ENCODE peak calls at places on chromosomes 6 and 20, in ten cellular contexts. H is transverse colon, X is H1, F is IMR-90, K is body of pancreas, I is ovary, J is heart left ventricle, S is brain microvascular endothelial cell, O is prostate gland, G is uterus. W is an unnamed sample. For H3K27me3, the result is how much of the 10 kb centered on the place peaks cover.

GRCh38 chr6:20539387-20539786 is 5.1 kb downstream of the CDKAL1 start:
- DNase-seq in S (no peak), J (no peak), X (no peak), F (no peak), K (no peak), G (no peak), I (no peak), H (no peak), O (no peak), W (no peak)

GRCh38 chr6:15062311-15063252 is 183.3 kb upstream of the JARID2 start:
- DNase-seq in H (no peak), F (peak), K (no peak), O (no peak), J (no peak), I (no peak), S (peak), G (no peak), X (no peak), W (no peak)

GRCh38 chr20:35732644-35732982 is 9.4 kb downstream of the RBM39 start:
- DNase-seq in G (no peak), F (no peak), H (no peak), X (no peak), S (no peak), J (no peak), I (no peak), O (no peak), K (no peak), W (no peak)

GRCh38 chr6:138297761-138298298 is 79.5 kb upstream of the PBOV1 start:
- DNase-seq in F (no peak), G (no peak), K (no peak), S (no peak), J (no peak), X (no peak), H (no peak), I (no peak), O (no peak), W (no peak)

GRCh38 chr6:14863896-14864850 is 381.7 kb upstream of the JARID2 start:
- DNase-seq in S (no peak), X (no peak), J (no peak), F (no peak), I (no peak), K (no peak), O (no peak), G (no peak), H (no peak), W (no peak)

GRCh38 chr20:47280668-47281067 is 75.8 kb downstream of the ZMYND8 start:
- DNase-seq in O (no peak), I (no peak), J (no peak), X (no peak), K (no peak), G (no peak), F (no peak), H (no peak), S (no peak), W (no peak)

GRCh38 chr6:12266571-12266970 is 23.6 kb upstream of the EDN1 start:
- DNase-seq in O (no peak), S (peak), F (peak), J (no peak), G (no peak), H (no peak), K (no peak), X (no peak), I (no peak), W (no peak)

GRCh38 chr6:126955621-126956020 is 162.8 kb upstream of the RSPO3 start:
- DNase-seq in K (no peak), F (no peak), S (no peak), J (no peak), X (no peak), H (no peak), G (no peak), O (no peak), I (no peak), W (no peak)

GRCh38 chr6:105600342-105601293 is 197.7 kb upstream of the PREP start:
- DNase-seq in K (no peak), F (peak), H (no peak), X (no peak), O (no peak), I (no peak), G (no peak), S (peak), J (no peak), W (no peak)

GRCh38 chr20:10505320-10506226 is 70.5 kb downstream of the SLX4IP start:
- DNase-seq in J (no peak), G (peak), K (no peak), H (peak), O (peak), S (no peak), I (no peak), X (no peak), F (peak), W (no peak)

GRCh38 chr6:138103876-138104275 is 3.3 kb downstream of the PERP start:
- DNase-seq in G (no peak), I (no peak), O (no peak), H (no peak), K (no peak), S (no peak), J (no peak), F (no peak), X (no peak), W (no peak)

GRCh38 chr6:170283212-170284081 is 7.4 kb downstream of the DLL1 start:
- DNase-seq in X (no peak), I (no peak), J (no peak), O (no peak), K (no peak), G (no peak), F (no peak), S (no peak), H (no peak), W (no peak)

GRCh38 chr20:25065625-25066338 is 7.8 kb upstream of the ACSS1 start:
- DNase-seq in O (peak), K (peak), J (no peak), X (no peak), F (peak), I (peak), G (peak), S (peak), H (peak), W (peak)

GRCh38 chr6:135581211-135581610 is 83.7 kb upstream of the AHI1 start:
- DNase-seq in O (no peak), J (no peak), X (no peak), K (no peak), G (no peak), S (no peak), F (no peak), I (no peak), H (no peak), W (no peak)

GRCh38 chr6:13881621-13882165 is 43.1 kb upstream of the RNF182 start:
- DNase-seq in S (no peak), X (no peak), K (no peak), I (no peak), G (no peak), O (no peak), J (no peak), H (no peak), F (no peak), W (no peak)

GRCh38 chr6:105515054-105515453 is 112.2 kb upstream of the PREP start:
- DNase-seq in X (no peak), K (no peak), G (no peak), F (no peak), I (no peak), H (no peak), S (no peak), O (no peak), J (no peak), W (no peak)

GRCh38 chr6:134035823-134036296 is 16.6 kb downstream of the SLC2A12 start:
- DNase-seq in K (peak), I (no peak), H (peak), J (no peak), O (peak), S (peak), F (peak), X (no peak), G (no peak), W (peak)

GRCh38 chr6:30601436-30601814 is 15.6 kb downstream of the PPP1R10 start:
- DNase-seq in I (no peak), J (no peak), O (no peak), G (no peak), X (no peak), K (no peak), F (no peak), S (no peak), H (no peak), W (no peak)

GRCh38 chr6:61940919-61941318 is 345.1 kb downstream of the KHDRBS2 start:
- DNase-seq in J (no peak), I (no peak), S (no peak), X (no peak), G (no peak), H (no peak), K (no peak), O (no peak), F (no peak), W (no peak)

GRCh38 chr20:53077373-53078205 is 105.4 kb downstream of the TSHZ2 start:
- DNase-seq in X (no peak), S (no peak), O (no peak), H (no peak), I (no peak), F (no peak), G (peak), J (peak), K (peak), W (no peak)

GRCh38 chr6:152380993-152381898 is 255.9 kb downstream of the SYNE1 start:
- DNase-seq in I (peak), K (peak), H (peak), O (peak), F (peak), G (peak), J (peak), S (peak), X (no peak), W (peak)
- H3K4me3 ChIP-seq in I (peak), K (peak), H (peak), O (peak), F (peak), G (peak), J (peak), S (peak), X (no peak), W (peak)

DNA sequence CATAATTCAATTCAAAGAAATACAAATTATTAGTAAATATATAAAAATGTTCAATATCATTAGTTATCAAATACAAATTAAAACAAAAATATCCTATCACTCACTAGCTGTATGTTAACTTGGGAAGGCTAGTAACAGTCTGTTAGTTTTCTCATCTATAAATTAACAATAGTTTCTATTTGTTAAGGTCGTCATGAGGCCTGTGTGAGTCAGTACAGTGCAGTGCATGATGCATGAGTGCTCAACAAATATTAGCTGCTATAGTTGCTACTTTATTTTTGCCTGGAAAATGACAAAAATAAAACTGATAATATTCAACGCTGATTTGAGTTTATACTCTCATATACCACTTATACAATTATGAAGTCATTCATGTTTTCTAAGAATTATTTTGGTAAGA is 401.6 kb upstream of the RUNX2 start:
- DNase-seq in I (no peak), K (no peak), H (no peak), F (peak), S (peak), J (no peak), O (no peak), X (no peak), G (no peak), W (no peak)
- TF ChIP-seq CTCF in I (no peak), K (no peak), H (no peak), F (no peak), S (no peak), J (no peak), O (no peak), X (no peak), G (no peak), W (no peak)

DNA sequence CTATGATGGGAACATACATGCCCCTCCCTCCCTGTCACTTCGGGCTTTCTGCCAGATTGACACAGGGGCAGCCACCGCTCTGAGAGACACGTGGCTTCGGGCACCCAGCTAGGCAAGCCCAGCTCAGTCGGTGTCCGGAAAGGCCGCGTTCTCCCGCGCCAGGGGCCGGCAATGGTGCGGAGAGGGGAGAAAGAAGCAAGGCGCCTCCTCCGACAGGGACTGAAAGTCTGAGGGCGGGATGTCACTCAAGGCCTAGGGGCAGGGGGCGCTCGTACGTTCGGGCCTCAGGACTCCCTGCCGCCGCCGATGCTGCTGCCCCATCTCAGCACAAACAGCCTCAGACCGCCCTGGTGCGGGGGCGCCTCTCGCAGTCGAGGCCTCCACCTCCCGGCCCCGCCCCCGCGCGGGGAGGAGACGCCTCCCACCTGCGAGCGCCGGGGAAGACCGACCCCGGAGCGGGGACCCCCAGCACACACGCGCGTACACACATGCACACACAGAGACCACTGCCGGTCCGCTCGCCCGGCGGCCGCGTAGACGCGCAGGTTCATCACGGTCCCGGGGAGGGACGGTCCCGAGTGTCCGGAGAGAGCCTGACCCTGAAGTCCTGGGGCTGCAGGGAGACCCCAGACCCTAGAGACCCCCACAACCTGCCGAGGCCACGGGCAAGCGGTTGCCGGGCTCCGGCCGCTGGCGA is 1.9 kb downstream of the GRM4 start:
- DNase-seq in X (no peak), I (no peak), K (peak), O (no peak), F (no peak), S (no peak), J (no peak), H (no peak), G (peak), W (no peak)
- H3K27me3 ChIP-seq in X (under half), I (under half), K (under half), O (under half), F (half or more), S (half or more), J (under half), H (half or more), G (under half), W (half or more)

DNA sequence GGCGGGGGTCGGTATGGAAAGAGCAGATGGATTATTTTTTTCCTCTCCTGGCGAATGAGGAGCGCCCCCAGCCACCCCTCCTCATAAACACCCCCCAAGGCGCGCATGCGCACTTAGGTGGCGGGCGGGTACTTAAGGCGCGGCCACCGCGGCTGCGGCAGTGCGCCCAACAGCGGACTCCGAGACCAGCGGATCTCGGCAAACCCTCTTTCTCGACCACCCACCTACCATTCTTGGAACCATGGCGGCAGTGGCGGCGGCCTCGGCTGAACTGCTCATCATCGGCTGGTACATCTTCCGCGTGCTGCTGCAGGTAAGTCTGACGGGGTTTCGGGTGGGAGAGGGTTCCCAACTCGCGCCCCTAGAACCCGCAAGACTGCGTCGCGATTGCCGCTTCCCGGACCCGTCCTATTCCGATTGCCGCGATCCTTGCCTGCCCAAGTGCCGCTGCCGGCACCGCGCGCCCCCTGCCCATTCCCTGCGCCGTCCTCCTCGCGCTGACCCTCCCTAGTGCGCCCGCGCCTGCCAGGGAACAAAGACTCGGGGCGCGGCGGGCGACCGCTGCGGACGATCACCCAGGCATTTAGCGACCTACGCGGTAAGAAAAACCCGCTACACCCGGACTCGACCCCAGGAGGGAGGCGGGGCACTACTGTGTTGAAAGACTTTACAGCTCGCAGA is at the start of gene NNAT:
- DNase-seq in G (no peak), X (no peak), F (no peak), I (no peak), K (no peak), O (no peak), H (no peak), S (no peak), J (no peak), W (peak)
- H3K4me3 ChIP-seq in G (peak), X (peak), F (peak), I (peak), K (no peak), O (peak), H (peak), S (peak), J (peak), W (peak)

GRCh38 chr20:8664778-8665177 is 404.1 kb upstream of the PLCB4 start:
- DNase-seq in I (no peak), S (no peak), G (no peak), F (no peak), H (no peak), J (no peak), O (no peak), K (no peak), X (no peak), W (no peak)
- TF ChIP-seq CTCF in I (no peak), S (peak), G (no peak), F (no peak), H (no peak), J (peak), O (no peak), K (no peak), X (peak), W (no peak)

DNA sequence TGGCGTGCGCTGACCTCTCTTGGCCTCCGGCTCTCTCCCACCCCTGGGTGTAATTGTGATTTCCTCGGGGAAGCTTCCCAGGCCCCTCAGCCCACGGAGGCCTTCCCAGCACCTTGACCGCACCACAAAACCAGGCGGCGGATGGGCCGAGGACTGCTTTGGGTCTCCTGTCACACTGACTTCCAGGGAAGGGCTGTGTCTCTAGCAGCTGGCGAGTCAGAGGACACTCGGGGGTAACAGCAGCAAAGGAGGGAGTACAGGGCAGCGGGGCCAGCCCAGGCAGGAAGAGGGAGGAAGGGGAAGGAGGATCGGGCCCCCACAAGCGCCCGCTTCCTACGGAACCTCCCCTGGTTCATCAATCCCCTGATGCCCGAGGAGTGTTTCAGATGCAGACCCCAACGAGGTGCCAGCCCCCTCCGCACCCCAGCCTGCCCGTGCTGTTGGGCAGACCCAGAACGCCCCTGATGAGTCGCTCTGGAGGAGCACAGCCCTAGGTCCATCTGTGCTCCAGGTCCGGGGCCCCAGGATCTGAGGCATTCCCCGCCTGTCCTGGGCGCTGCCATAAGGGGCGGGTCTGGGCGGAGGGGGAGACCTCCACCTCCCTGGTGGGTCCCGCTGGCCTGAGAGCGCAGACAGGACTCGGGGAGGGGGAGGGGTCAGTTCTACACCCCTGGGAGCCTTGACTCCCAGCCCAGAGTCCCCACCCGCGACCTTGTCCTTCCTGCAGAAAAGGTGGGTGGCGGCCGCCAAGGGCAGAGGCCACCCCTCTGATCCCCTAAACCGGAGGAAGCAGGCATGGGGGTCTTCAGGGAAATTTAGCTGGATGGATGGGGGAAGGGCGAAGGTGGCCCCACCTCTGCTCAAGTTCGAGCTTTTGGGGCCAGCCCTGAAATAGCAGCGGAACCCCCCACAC is 956 bp downstream of the CHRNA4 start:
- DNase-seq in X (no peak), J (no peak), K (no peak), S (no peak), G (no peak), O (no peak), I (no peak), H (no peak), F (no peak), W (no peak)
- H3K27me3 ChIP-seq in X (under half), J (under half), K (under half), S (under half), G (under half), O (under half), I (under half), H (half or more), F (under half), W (under half)

GRCh38 chr6:10391799-10392198 is 23.1 kb downstream of the TFAP2A start:
- DNase-seq in O (no peak), F (no peak), H (no peak), K (no peak), G (no peak), S (no peak), J (no peak), X (no peak), I (no peak), W (no peak)
- H3K4me3 ChIP-seq in O (no peak), F (no peak), H (no peak), K (no peak), G (no peak), S (no peak), J (no peak), X (peak), I (no peak), W (no peak)